ENCODE peak calls at places on chromosomes 1 and 21, in seven cellular contexts. K is psoas muscle, P is kidney epithelial cell, S is DND-41, F is glutamatergic neuron, Q is Panc1, T is GM13976. H is an unnamed sample.

GRCh38 chr1:164635784-164636729 is 77.1 kb downstream of the PBX1 start:
- DNase-seq in K (no peak), P (no peak), S (no peak), F (no peak), Q (no peak), T (no peak), H (no peak)

GRCh38 chr1:145961425-145962156 is 2.8 kb downstream of the ANKRD34A start:
- DNase-seq in K (peak), P (no peak), S (peak), F (peak), Q (no peak), T (peak), H (no peak)

GRCh38 chr1:1510912-1511532 is 940 bp upstream of the ATAD3A start:
- DNase-seq in K (no peak), P (no peak), S (no peak), F (no peak), Q (no peak), T (no peak), H (no peak)

GRCh38 chr21:28771790-28772501 is 220.7 kb downstream of the LTN1 start:
- DNase-seq in K (no peak), P (no peak), S (no peak), F (no peak), Q (no peak), T (no peak), H (no peak)

GRCh38 chr21:39537571-39537970 is 75.2 kb upstream of the B3GALT5 start:
- DNase-seq in K (no peak), P (no peak), S (no peak), F (no peak), Q (no peak), T (no peak), H (no peak)

GRCh38 chr1:7783178-7783711 is 846 bp upstream of the PER3 start:
- DNase-seq in K (peak), P (no peak), S (no peak), F (peak), Q (no peak), T (peak), H (peak)

GRCh38 chr1:241998950-241999495 is at the start of gene MAP1LC3C:
- DNase-seq in K (no peak), P (no peak), S (no peak), F (peak), Q (no peak), T (no peak), H (no peak)

GRCh38 chr1:44701141-44701573 is 26.6 kb downstream of the ARMH1 start:
- DNase-seq in K (no peak), P (no peak), S (no peak), F (no peak), Q (no peak), T (no peak), H (no peak)

GRCh38 chr1:18556364-18556763 is 74.3 kb upstream of the PAX7 start:
- DNase-seq in K (no peak), P (no peak), S (peak), F (no peak), Q (no peak), T (peak), H (no peak)

GRCh38 chr1:40312238-40313205 is 4.6 kb downstream of the COL9A2 start:
- DNase-seq in K (no peak), P (no peak), S (no peak), F (no peak), Q (no peak), T (peak), H (no peak)

GRCh38 chr1:160007577-160008200 is 24.1 kb downstream of the PIGM start:
- DNase-seq in K (no peak), P (no peak), S (no peak), F (no peak), Q (no peak), T (peak), H (no peak)

GRCh38 chr1:16094453-16095158 is 21.2 kb upstream of the FAM131C start:
- DNase-seq in K (no peak), P (no peak), S (no peak), F (no peak), Q (no peak), T (no peak), H (no peak)

GRCh38 chr1:10424034-10424433 is 6.2 kb upstream of the CENPS start:
- DNase-seq in K (peak), P (no peak), S (no peak), F (no peak), Q (no peak), T (no peak), H (no peak)

GRCh38 chr1:8733463-8733862 is 84.0 kb downstream of the RERE start:
- DNase-seq in K (no peak), P (no peak), S (no peak), F (no peak), Q (no peak), T (no peak), H (no peak)

GRCh38 chr1:39348278-39348677 is 143.2 kb upstream of the BMP8A start:
- DNase-seq in K (no peak), P (no peak), S (no peak), F (no peak), Q (no peak), T (no peak), H (no peak)

GRCh38 chr1:26373281-26373680 is 731 bp upstream of the ZNF683 start:
- DNase-seq in K (no peak), P (no peak), S (peak), F (no peak), Q (no peak), T (no peak), H (no peak)

GRCh38 chr1:38803647-38804046 is 55.9 kb downstream of the RRAGC start:
- DNase-seq in K (no peak), P (no peak), S (no peak), F (no peak), Q (no peak), T (no peak), H (no peak)

GRCh38 chr1:27402349-27402754 is 9.9 kb downstream of the GPR3 start:
- DNase-seq in K (peak), P (no peak), S (no peak), F (no peak), Q (no peak), T (peak), H (no peak)

GRCh38 chr21:43306911-43307676 is 119.8 kb downstream of the SIK1 start:
- DNase-seq in K (peak), P (peak), S (no peak), F (peak), Q (peak), T (peak), H (no peak)

GRCh38 chr1:62912028-62912638 is 128.2 kb downstream of the ATG4C start:
- DNase-seq in K (no peak), P (no peak), S (peak), F (no peak), Q (no peak), T (no peak), H (no peak)

GRCh38 chr21:18041012-18041411 is 203.6 kb upstream of the CHODL start:
- DNase-seq in K (no peak), P (no peak), S (no peak), F (no peak), Q (no peak), T (no peak), H (no peak)

GRCh38 chr21:39660191-39660590 is 47.5 kb downstream of the B3GALT5 start:
- DNase-seq in K (no peak), P (no peak), S (no peak), F (no peak), Q (no peak), T (no peak), H (no peak)

GRCh38 chr1:61081637-61082335 is 575 bp upstream of the NFIA start:
- DNase-seq in K (peak), P (no peak), S (no peak), F (no peak), Q (no peak), T (peak), H (no peak)

GRCh38 chr1:17030186-17030585 is 18.5 kb upstream of the ATP13A2 start:
- DNase-seq in K (no peak), P (no peak), S (no peak), F (no peak), Q (no peak), T (no peak), H (no peak)

GRCh38 chr1:75166821-75167220 is 32.6 kb downstream of the LHX8 start:
- DNase-seq in K (no peak), P (no peak), S (no peak), F (no peak), Q (no peak), T (no peak), H (no peak)

GRCh38 chr1:106814418-106814817 is 242.1 kb upstream of the PRMT6 start:
- DNase-seq in K (no peak), P (no peak), S (no peak), F (no peak), Q (no peak), T (no peak), H (no peak)

GRCh38 chr1:112743174-112744018 is 28.3 kb upstream of the PPM1J start:
- DNase-seq in K (no peak), P (no peak), S (no peak), F (peak), Q (no peak), T (no peak), H (no peak)

GRCh38 chr1:112748396-112748795 is 33.3 kb upstream of the PPM1J start:
- DNase-seq in K (no peak), P (no peak), S (no peak), F (no peak), Q (no peak), T (no peak), H (no peak)

GRCh38 chr1:112744019-112744578 is 29.0 kb upstream of the PPM1J start:
- DNase-seq in K (no peak), P (no peak), S (no peak), F (peak), Q (no peak), T (no peak), H (no peak)
- TF ChIP-seq CTCF in K (peak), P (peak), S (no peak), F (no peak), Q (peak), T (no peak), H (no peak)

GRCh38 chr1:168234846-168235547 is 9.2 kb downstream of the SFT2D2 start:
- DNase-seq in K (no peak), P (no peak), S (peak), F (peak), Q (peak), T (peak), H (peak)
- TF ChIP-seq CTCF in K (peak), P (peak), S (peak), F (peak), Q (peak), T (peak), H (peak)

DNA sequence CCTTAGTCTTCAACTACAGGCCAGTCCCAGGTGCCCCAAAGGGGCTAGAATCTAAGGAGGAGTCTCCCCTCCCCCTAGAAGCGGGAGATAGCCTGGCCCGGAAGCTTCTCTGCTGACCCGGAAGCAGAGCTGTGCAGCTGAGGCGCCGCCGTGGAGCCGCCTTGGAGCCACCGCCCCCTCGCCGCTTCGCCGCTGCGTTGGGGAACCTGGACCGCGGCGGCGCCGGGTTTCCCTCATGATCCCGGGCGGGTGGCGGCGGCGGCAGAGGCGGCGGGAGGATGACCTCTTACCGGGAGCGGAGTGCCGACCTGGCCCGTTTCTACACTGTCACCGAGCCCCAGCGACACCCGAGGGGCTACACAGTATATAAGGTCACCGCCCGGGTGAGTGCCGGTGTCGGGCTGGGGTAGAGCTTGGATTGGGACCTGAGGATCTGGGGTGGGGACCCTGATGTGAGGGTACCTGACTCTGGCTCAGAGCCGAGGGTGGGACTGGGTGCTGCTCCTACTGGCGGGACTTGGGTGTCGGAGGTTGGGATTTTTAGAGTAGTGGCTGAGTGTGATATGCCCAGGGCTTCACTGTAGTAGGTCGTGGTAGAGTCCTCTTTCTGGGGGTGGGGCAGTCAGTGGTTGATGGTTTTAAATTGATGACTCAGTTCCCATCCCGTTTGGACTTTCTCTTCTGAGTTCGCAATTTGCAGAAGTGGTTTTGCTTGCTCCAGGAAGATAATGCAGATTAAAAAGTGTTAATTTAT is at the start of gene RPS6KC1:
- DNase-seq in K (peak), P (peak), S (peak), F (peak), Q (peak), T (peak), H (peak)
- TF ChIP-seq CTCF in K (no peak), P (no peak), S (peak), F (peak), Q (no peak), T (no peak), H (no peak)

DNA sequence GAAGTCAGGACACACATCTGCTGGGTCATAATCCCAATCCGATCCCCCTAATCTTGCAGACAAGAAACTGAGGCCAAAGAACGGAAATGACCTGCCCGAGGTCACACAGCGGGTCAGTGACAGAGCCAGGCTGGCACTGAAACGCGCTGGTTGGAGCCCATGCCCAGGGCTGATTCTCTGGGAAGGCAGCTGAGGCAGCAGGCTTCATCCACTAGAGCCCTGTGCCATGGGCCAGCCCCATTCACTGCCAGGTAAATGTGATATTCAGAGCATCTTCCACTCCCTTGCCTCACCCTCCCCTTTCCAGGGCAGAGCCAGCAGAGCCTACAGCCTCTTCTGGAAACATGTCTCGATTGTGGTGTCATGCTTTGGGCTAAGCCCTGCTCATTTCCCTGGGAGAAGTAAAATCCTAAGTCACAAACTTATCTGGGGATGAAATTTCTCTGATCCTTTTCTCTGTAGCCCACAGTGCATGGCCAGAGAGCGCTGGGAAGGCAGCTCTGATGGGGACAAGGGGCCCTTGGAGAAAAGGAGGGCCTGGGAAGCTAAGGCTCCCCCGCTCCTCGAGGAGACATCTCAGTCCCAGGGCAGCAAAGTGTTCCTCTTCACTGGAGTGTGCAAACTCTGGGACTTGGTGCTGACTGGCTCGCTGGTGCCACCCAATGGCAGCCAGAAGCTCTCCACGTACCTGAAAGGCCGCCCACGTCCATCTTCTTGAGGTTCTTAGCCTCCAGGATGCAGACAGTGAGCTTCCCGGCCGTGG is 110.4 kb downstream of the SYT2 start:
- DNase-seq in K (peak), P (no peak), S (peak), F (peak), Q (no peak), T (peak), H (peak)
- TF ChIP-seq CTCF in K (peak), P (peak), S (peak), F (peak), Q (peak), T (peak), H (peak)